ENCODE peak calls at places on chromosomes 3 and 15, in five cellular contexts. S is GM04504; V is activated effector memory CD4-positive, alpha-beta T cell treated with Interleukin-2 at 50 U/mL for 16 hours; M is CD4-positive, alpha-beta T cell; T is left colon. A is an unnamed sample.
A peak's percentile ranks its signal among the peaks of the same experiment; 100 is the strongest.

GRCh38 chr15:48823237-48823636 is 12.4 kb upstream of the CEP152 start:
- DNase-seq in V (no peak), T (no peak), M (no peak), S (no peak), A (no peak)

GRCh38 chr15:99132584-99133287 is 27.9 kb downstream of the SYNM start:
- DNase-seq in V (no peak), S (no peak), M (no peak), T (no peak), A (no peak)

GRCh38 chr15:57213783-57214366 is 162.4 kb upstream of the CGNL1 start:
- DNase-seq in M (no peak), S (no peak), V (no peak), T (no peak), A (peak; percentile 53)

GRCh38 chr3:127088511-127089430 is 104.2 kb upstream of the PRR23E start:
- DNase-seq in S (no peak), M (no peak), T (no peak), V (no peak), A (no peak)

GRCh38 chr15:93028111-93028631 is 60.8 kb downstream of the RGMA start:
- DNase-seq in T (no peak), S (no peak), V (no peak), M (no peak), A (no peak)

GRCh38 chr3:47003461-47004368 is 24.2 kb downstream of the NBEAL2 start:
- DNase-seq in T (no peak), M (no peak), S (no peak), V (no peak), A (no peak)

GRCh38 chr3:20057612-20058180 is 17.4 kb downstream of the KAT2B start:
- DNase-seq in M (no peak), V (no peak), S (no peak), T (no peak), A (no peak)

GRCh38 chr3:185758912-185759311 is 65.9 kb downstream of the IGF2BP2 start:
- DNase-seq in T (no peak), S (no peak), V (no peak), M (no peak), A (no peak)

GRCh38 chr15:69790632-69791031 is 307.1 kb downstream of the TLE3 start:
- DNase-seq in S (no peak), V (no peak), T (no peak), M (no peak), A (no peak)

GRCh38 chr3:170383567-170383966 is 26.1 kb downstream of the SKIL start:
- DNase-seq in M (no peak), V (no peak), S (peak; percentile 3), T (no peak), A (no peak)

GRCh38 chr3:79019137-79019923 is 748.5 kb downstream of the ROBO1 start:
- DNase-seq in V (no peak), M (no peak), T (peak; percentile 70), S (peak; percentile 81), A (peak; percentile 46)

GRCh38 chr3:179769411-179770247 is 116.8 kb downstream of the USP13 start:
- DNase-seq in T (no peak), S (no peak), V (no peak), M (no peak), A (peak; percentile 70)